ENCODE peak calls at places on chromosomes 5 and 9, in five cellular contexts. T is uterus, S is kidney epithelial cell, A is fibroblast of mammary gland, L is fibroblast of pulmonary artery. K is an unnamed sample.

GRCh38 chr9:126157409-126157808 is 169.2 kb upstream of the MVB12B start:
- DNase-seq in T (no peak), L (no peak), A (no peak), S (no peak), K (no peak)

GRCh38 chr5:175479125-175479881 is 943 bp downstream of the SFXN1 start:
- DNase-seq in T (no peak), S (no peak), L (no peak), A (no peak), K (no peak)

GRCh38 chr5:9212605-9213004 is 333.3 kb downstream of the SEMA5A start:
- DNase-seq in T (no peak), L (no peak), S (no peak), A (peak), K (peak)

GRCh38 chr9:110668528-110669167 is at the start of gene MUSK:
- DNase-seq in S (no peak), T (no peak), L (no peak), A (no peak), K (no peak)

GRCh38 chr5:124956471-124957029 is 210.1 kb upstream of the ZNF608 start:
- DNase-seq in T (no peak), S (no peak), L (no peak), A (no peak), K (no peak)

GRCh38 chr5:66661149-66661548 is 65.0 kb downstream of the MAST4 start:
- DNase-seq in L (peak), S (no peak), A (peak), T (no peak), K (no peak)

GRCh38 chr9:90905822-90906221 is 104.2 kb downstream of the SYK start:
- DNase-seq in S (no peak), L (no peak), A (no peak), T (no peak), K (peak)

GRCh38 chr9:105007143-105007542 is 79.2 kb upstream of the ABCA1 start:
- DNase-seq in L (peak), S (peak), A (peak), T (peak), K (peak)

GRCh38 chr9:93317495-93318094 is 133.7 kb downstream of the WNK2 start:
- DNase-seq in L (no peak), T (no peak), A (no peak), S (no peak), K (no peak)

GRCh38 chr5:14675309-14675708 is 10.8 kb downstream of the OTULIN start:
- DNase-seq in T (no peak), A (no peak), L (no peak), S (no peak), K (no peak)

GRCh38 chr5:58150936-58151335 is 308.9 kb downstream of the PLK2 start:
- DNase-seq in L (no peak), S (no peak), T (no peak), A (no peak), K (no peak)

GRCh38 chr9:136614372-136614922 is 48.3 kb upstream of the EGFL7 start:
- DNase-seq in L (peak), S (no peak), A (peak), T (peak), K (no peak)

GRCh38 chr5:10735569-10736255 is 25.3 kb downstream of the DAP start:
- DNase-seq in T (no peak), S (no peak), A (no peak), L (no peak), K (no peak)

GRCh38 chr9:123090198-123090896 is 56.9 kb downstream of the GPR21 start:
- DNase-seq in L (peak), A (no peak), S (no peak), T (no peak), K (no peak)

GRCh38 chr5:95932941-95933340 is 28.7 kb downstream of the ELL2 start:
- DNase-seq in A (no peak), S (no peak), T (no peak), L (no peak), K (no peak)
- H3K4me3 ChIP-seq in A (no peak), S (no peak), T (no peak), L (no peak), K (no peak)

DNA sequence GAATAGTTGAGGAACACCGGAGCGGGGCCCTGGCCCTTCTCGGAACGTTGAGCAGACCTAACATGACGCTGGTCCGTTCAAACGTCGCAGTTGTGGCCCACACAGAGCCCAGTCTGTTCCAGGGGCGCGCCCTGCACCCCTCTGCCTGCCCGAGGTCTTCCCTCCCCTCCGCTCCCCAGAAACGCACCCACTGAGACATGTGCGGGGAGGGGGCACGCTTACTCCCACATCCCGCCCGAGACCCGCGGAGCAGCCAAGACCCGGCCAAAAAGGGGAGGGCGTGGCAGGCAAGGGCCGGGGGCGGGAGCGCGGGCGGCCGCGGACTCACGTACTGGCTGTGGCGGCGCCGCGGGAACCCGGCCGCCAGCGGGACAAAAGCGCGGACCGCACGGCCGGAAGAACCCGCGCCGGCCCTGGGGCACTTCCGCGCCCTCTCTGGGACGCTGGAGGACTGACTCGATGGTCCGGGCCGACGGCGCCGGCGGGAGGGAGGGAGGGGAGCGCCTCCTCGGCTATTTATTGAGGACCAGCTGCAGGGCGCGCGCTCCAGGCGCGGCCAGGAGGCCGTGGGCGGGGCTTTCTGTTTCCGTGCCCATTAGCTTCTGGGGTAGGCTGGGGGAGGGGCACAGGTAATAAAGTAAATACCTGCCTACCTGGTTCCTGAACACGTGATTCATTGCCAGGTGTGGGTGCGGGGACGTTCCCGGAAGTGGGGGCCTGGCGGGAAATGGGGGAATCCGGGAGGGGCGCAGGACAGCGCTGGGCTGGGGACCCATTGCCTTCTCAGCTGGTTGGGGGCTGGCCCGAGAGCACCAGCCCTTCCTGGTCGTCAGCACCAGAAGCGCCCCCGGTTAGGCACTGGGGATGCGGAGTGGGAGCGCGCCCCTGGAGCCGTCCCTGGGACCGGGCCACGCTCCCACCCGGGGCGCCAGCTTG is at the start of gene ZFP62:
- DNase-seq in S (peak), L (peak), A (peak), T (peak), K (peak)
- TF ChIP-seq CTCF in S (no peak), L (no peak), A (no peak), T (peak), K (no peak)

DNA sequence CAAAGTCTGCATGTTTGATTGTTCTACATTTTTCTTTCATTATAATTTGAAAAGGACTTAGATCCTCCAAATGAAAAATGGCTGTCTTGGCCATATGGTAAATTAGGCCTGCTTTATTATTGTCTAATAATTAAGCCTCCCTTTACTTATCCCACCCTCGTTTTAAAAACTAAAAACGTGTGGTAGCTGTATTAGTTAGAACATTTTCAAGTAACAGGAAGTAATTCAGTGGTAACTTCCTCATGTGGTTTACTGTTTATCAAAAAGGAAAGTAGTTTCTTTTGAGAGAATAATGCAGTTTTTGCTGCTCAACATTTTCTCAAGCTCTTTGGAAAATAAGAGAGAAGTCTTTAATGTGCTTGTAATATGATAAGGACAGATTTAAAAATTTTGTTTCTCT is 26.0 kb downstream of the ZCCHC7 start:
- DNase-seq in A (no peak), L (no peak), S (no peak), T (no peak), K (no peak)
- H3K4me3 ChIP-seq in A (no peak), L (no peak), S (no peak), T (no peak), K (no peak)

GRCh38 chr9:133726401-133727276 is 11.5 kb downstream of the SARDH start:
- DNase-seq in L (peak), A (peak), S (no peak), T (peak), K (peak)
- TF ChIP-seq CTCF in L (peak), A (peak), S (peak), T (peak), K (peak)

DNA sequence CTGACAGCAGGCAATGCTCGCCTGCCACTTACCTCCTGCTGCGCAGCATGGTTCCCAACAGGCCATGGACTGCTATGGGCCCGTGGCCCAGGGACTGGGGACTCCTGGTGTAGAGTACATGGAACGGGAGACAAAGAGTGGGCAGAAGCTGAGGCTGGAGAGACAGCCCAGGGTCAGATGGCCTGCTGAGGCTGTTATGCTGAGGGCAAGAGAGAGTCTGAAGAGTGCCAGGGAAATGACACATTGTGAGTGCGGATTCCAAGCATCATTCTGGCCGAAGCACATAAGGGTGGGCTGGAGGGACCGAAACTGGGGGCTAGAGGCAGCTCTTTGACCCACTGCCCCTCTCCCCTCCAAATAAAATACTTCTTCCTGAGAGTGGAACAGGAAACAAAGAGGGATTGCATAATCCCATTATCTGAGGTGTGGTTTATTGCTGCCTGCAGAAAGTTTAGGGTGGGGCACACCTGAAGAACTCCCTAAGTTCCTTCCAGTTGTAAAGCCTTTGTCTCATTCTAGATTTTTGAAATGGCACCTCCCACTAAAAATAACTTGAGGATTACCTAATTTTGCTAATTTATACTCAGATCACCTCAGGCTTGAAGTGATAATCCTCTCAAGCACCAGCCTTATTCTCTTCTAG is 158.1 kb downstream of the ATP10B start:
- DNase-seq in S (no peak), L (no peak), A (no peak), T (no peak), K (peak)
- H3K4me3 ChIP-seq in S (no peak), L (no peak), A (no peak), T (no peak), K (no peak)

GRCh38 chr5:60379907-60380306 is 320.1 kb downstream of the DEPDC1B start:
- DNase-seq in A (no peak), T (no peak), L (no peak), S (no peak), K (no peak)

GRCh38 chr5:60386398-60386797 is 313.6 kb downstream of the DEPDC1B start:
- DNase-seq in L (no peak), T (no peak), A (no peak), S (no peak), K (no peak)

GRCh38 chr5:60377826-60378225 is 322.1 kb downstream of the DEPDC1B start:
- DNase-seq in T (no peak), L (no peak), S (no peak), A (peak), K (no peak)

GRCh38 chr5:60387041-60387440 is 312.9 kb downstream of the DEPDC1B start:
- DNase-seq in S (no peak), A (no peak), T (no peak), L (no peak), K (no peak)

GRCh38 chr5:60382761-60383160 is 317.2 kb downstream of the DEPDC1B start:
- DNase-seq in S (no peak), T (no peak), A (peak), L (peak), K (peak)
- TF ChIP-seq CTCF in S (peak), T (peak), A (peak), L (peak), K (peak)